ENCODE peak calls at places on chromosomes 2 and 18, in six cellular contexts. K is breast epithelium, G is tibial artery, S is WERI-Rb-1, C is IMR-90, U is GM23338. W is an unnamed sample.

GRCh38 chr2:43340066-43340465 is 113.7 kb upstream of the ZFP36L2 start:
- DNase-seq in K (no peak), G (no peak), S (no peak), C (peak; percentile 78), U (no peak), W (no peak)

GRCh38 chr2:98433363-98433964 is 11.2 kb upstream of the INPP4A start:
- DNase-seq in K (no peak), G (no peak), S (no peak), C (no peak), U (no peak), W (no peak)

GRCh38 chr18:68549257-68549871 is 165.5 kb downstream of the TMX3 start:
- DNase-seq in K (no peak), G (no peak), S (no peak), C (peak; percentile 81), U (no peak), W (peak; percentile 67)

GRCh38 chr18:74456409-74457042 is 582 bp downstream of the DIPK1C start:
- DNase-seq in K (no peak), G (no peak), S (no peak), C (no peak), U (peak; percentile 54), W (no peak)

GRCh38 chr2:216555274-216555673 is 56.6 kb downstream of the RPL37A start:
- DNase-seq in K (peak; percentile 94), G (peak; percentile 85), S (no peak), C (no peak), U (no peak), W (no peak)

GRCh38 chr2:191240871-191241270 is 4.3 kb upstream of the MYO1B start:
- DNase-seq in K (no peak), G (no peak), S (no peak), C (no peak), U (no peak), W (no peak)

GRCh38 chr2:85215074-85216050 is 82.2 kb downstream of the TCF7L1 start:
- DNase-seq in K (peak; percentile 52), G (no peak), S (no peak), C (peak; percentile 93), U (peak; percentile 56), W (peak; percentile 86)

GRCh38 chr2:12764075-12764722 is 47.5 kb downstream of the TRIB2 start:
- DNase-seq in K (no peak), G (no peak), S (no peak), C (peak; percentile 73), U (no peak), W (no peak)

GRCh38 chr2:191938779-191939178 is 91.9 kb upstream of the CAVIN2 start:
- DNase-seq in K (no peak), G (no peak), S (no peak), C (no peak), U (no peak), W (no peak)

GRCh38 chr2:101781326-101781725 is 83.8 kb downstream of the MAP4K4 start:
- DNase-seq in K (no peak), G (no peak), S (no peak), C (no peak), U (no peak), W (no peak)

GRCh38 chr18:45402485-45403056 is 212.7 kb upstream of the SLC14A2 start:
- DNase-seq in K (no peak), G (no peak), S (no peak), C (peak; percentile 31), U (no peak), W (no peak)

GRCh38 chr18:59988098-59988706 is 88.4 kb downstream of the PMAIP1 start:
- DNase-seq in K (no peak), G (no peak), S (peak; percentile 46), C (peak; percentile 74), U (peak; percentile 65), W (peak; percentile 51)

GRCh38 chr2:114784890-114785583 is 342.6 kb downstream of the DPP10 start:
- DNase-seq in K (no peak), G (no peak), S (peak; percentile 13), C (no peak), U (no peak), W (no peak)

GRCh38 chr2:150607471-150607870 is 120.0 kb upstream of the RND3 start:
- DNase-seq in K (no peak), G (no peak), S (no peak), C (peak; percentile 69), U (no peak), W (no peak)

DNA sequence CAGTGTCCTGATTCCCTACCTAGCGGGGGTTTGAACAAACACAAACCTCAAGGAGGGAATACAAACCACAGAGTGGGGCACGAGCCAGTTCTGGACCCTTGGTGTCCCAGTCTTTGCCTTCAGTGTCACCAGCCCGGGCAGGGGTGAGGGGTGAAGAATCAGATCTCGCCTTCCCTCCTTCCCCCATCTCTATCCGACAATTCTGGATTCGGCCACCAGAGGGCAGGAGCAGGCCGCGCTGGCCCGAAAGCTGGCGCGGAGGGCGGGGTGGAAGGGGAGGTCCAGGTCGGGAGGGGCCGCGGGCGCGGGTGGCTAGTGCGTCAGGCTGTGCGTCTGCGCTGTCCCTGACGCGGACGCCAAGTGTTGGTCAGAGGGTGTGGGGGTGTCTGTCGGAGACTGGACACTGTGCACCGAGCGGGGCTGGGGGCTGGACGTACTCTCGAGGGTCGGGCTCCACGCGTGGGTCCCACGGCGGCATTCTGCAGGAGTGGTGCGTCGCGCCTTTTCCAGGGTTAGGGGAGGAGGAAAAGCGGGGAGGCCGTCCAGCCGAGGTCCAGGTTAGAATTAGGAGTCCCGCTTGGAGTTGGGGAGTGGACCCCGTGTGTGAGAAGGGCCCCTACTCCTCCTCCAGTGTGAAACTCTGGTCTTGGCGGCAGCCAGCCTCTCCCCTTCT is 2.9 kb upstream of the CRYBA2 start:
- DNase-seq in K (peak; percentile 73), G (peak; percentile 65), S (peak; percentile 94), C (peak; percentile 77), U (peak; percentile 93), W (peak; percentile 27)
- H3K27ac ChIP-seq in K (peak overlapping the region; percentile 54), G (no peak overlapping the region), S (peak overlapping the region; percentile 99), C (no peak overlapping the region), U (no peak overlapping the region), W (no peak overlapping the region)

GRCh38 chr2:47541848-47542450 is 139.0 kb downstream of the MSH2 start:
- DNase-seq in K (no peak), G (no peak), S (no peak), C (peak; percentile 18), U (no peak), W (peak; percentile 32)

GRCh38 chr2:47535073-47535472 is 132.1 kb downstream of the MSH2 start:
- DNase-seq in K (no peak), G (no peak), S (no peak), C (no peak), U (no peak), W (no peak)

GRCh38 chr2:47535991-47536390 is 133.0 kb downstream of the MSH2 start:
- DNase-seq in K (no peak), G (no peak), S (no peak), C (no peak), U (no peak), W (no peak)

GRCh38 chr2:47536696-47537095 is 133.7 kb downstream of the MSH2 start:
- DNase-seq in K (no peak), G (no peak), S (no peak), C (no peak), U (no peak), W (no peak)

DNA sequence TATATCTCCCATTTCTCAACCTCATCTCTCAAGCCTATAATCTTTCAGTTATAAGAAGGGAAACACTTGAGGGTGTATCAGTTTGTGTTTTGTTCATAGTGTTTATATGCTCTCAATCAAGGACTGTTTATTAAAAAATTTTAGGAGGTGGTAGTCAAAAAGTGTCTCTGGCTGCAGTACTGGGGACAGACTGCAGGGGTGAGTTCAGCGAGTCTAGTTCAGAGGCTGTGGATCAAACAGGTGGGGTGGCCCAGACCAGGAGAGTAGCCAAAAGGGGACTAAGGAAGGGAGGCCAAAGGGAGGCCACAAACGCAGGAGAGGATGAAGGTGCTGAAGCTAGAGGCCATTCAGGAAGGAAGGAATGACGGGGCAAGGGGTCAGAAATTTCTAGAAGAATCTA is 136.3 kb downstream of the MSH2 start:
- DNase-seq in K (no peak), G (no peak), S (no peak), C (no peak), U (peak; percentile 40), W (no peak)
- TF ChIP-seq CTCF in K (no peak), G (no peak), S (peak; percentile 45), C (peak; percentile 13), U (peak; percentile 29), W (peak; percentile 33)

DNA sequence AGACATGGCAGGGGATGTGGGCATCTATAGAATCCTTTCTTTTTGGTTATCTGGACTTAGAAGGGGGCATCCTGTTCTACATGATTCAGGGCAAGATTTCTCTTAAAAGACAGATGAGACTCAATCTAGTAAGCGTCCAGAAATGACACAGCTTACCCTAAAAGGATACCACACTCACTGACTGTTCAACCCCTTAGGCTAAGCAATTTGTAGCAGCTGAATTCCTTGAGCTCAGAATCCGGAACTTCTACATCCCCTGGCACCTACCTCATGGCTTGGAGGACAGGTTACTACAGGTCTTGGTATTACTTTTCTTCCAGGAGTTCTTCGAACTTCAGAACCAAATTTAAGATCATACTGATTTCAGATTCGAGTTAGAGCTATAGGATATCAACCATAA is 138.4 kb downstream of the LAMA3 start:
- DNase-seq in K (peak; percentile 80), G (no peak), S (no peak), C (no peak), U (no peak), W (no peak)
- H3K27ac ChIP-seq in K (peak overlapping the region; percentile 74), G (peak overlapping the region; percentile 83), S (no peak overlapping the region), C (no peak overlapping the region), U (no peak overlapping the region), W (no peak overlapping the region)

GRCh38 chr2:218982312-218983262 is 2.4 kb downstream of the FEV start:
- DNase-seq in K (no peak), G (no peak), S (no peak), C (no peak), U (peak; percentile 47), W (no peak)

GRCh38 chr2:218980800-218981389 is 4.1 kb downstream of the FEV start:
- DNase-seq in K (no peak), G (no peak), S (no peak), C (no peak), U (peak; percentile 37), W (no peak)

GRCh38 chr2:218979846-218980738 is 4.9 kb downstream of the FEV start:
- DNase-seq in K (peak; percentile 64), G (peak; percentile 74), S (peak; percentile 94), C (peak; percentile 65), U (peak; percentile 95), W (no peak)

GRCh38 chr2:218983263-218983970 is 1.6 kb downstream of the FEV start:
- DNase-seq in K (no peak), G (no peak), S (no peak), C (no peak), U (peak; percentile 38), W (no peak)

DNA sequence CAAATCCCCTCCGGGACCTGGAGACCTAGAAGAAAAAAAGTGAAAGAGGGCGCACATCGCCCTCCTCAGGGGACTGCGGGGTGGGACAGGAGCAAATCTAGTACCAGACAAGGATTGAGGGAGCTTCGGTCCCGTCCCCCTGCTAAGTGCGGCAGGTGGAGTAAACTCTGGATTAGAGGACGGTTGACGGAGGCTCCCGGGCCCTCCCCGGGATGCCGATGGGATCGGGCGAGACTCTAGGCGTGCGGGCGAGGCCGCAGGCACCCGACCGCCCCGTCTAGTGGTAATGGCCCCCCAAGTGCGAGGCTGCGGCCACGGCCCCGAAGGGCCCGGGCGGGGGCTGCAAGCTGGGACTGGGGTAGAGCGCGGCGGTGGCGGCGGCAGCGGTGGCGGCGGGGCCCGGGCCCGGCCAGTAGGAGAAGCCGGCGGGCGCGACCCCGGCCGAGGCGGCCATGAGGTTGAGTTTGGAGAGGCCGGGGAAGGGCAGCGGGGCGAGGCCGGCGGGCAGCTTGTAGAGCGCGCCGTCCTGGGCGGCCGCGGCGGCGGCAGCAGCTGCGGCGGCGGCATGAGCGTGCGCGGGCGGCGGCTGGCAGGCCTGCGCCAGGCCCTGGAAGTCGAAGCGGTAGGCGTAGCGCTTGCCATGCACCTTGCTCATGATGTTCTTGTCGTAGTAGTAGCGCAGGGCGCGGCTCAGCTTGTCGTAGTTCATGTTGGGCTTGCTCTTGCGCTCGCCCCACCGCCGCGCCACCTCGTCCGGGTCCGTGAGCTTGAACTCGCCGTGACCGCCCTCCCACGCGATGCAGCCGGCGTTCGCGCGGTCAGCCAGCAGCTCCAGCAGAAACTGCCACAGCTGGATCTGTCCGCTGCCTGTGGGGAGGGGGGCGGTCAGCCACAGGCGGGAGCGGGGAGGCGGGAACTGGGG is 3.3 kb downstream of the FEV start:
- DNase-seq in K (no peak), G (no peak), S (peak; percentile 55), C (peak; percentile 12), U (peak; percentile 67), W (no peak)
- TF ChIP-seq CTCF in K (no peak), G (no peak), S (peak; percentile 30), C (no peak), U (peak; percentile 40), W (peak; percentile 0)